ENCODE peak calls at places on chromosomes 1 and 21, in ten cellular contexts. V is breast epithelium; U is naive thymus-derived CD4-positive, alpha-beta T cell; L is right lobe of liver; Z is sigmoid colon; N is left ventricle myocardium inferior; H is cardiac muscle cell; R is mammary epithelial cell; B is heart left ventricle; K is iPS DF 6.9. W is an unnamed sample.

GRCh38 chr1:29240400-29240837 is 4.1 kb downstream of the PTPRU start:
- DNase-seq in V (no peak), U (no peak), L (no peak), Z (no peak), N (no peak), H (peak; percentile 52), R (no peak), B (no peak), K (no peak), W (no peak)

GRCh38 chr1:207059881-207060280 is 6.8 kb downstream of the PFKFB2 start:
- DNase-seq in V (no peak), U (no peak), L (no peak), Z (no peak), N (no peak), H (no peak), R (no peak), B (no peak), K (no peak), W (no peak)

GRCh38 chr1:63874278-63874880 is 100.6 kb downstream of the ROR1 start:
- DNase-seq in V (no peak), U (no peak), L (no peak), Z (no peak), N (no peak), H (peak; percentile 38), R (no peak), B (no peak), K (no peak), W (no peak)

GRCh38 chr1:111481387-111482221 is 7.8 kb downstream of the C1orf162 start:
- DNase-seq in V (peak; percentile 50), U (peak; percentile 33), L (peak; percentile 78), Z (peak; percentile 91), N (peak; percentile 83), H (peak; percentile 88), R (peak; percentile 59), B (peak; percentile 83), K (peak; percentile 39), W (peak; percentile 79)

GRCh38 chr1:166950156-166950555 is 25.2 kb downstream of the ILDR2 start:
- DNase-seq in V (no peak), U (no peak), L (no peak), Z (no peak), N (no peak), H (no peak), R (no peak), B (no peak), K (no peak), W (no peak)

GRCh38 chr1:96409087-96409486 is 312.5 kb upstream of the PTBP2 start:
- DNase-seq in V (no peak), U (no peak), L (no peak), Z (no peak), N (peak; percentile 15), H (no peak), R (no peak), B (peak; percentile 37), K (no peak), W (no peak)

GRCh38 chr1:87806377-87807094 is 477.9 kb downstream of the LMO4 start:
- DNase-seq in V (no peak), U (no peak), L (no peak), Z (no peak), N (no peak), H (no peak), R (no peak), B (no peak), K (no peak), W (no peak)

GRCh38 chr1:240407407-240407806 is 204.5 kb downstream of the GREM2 start:
- DNase-seq in V (no peak), U (no peak), L (no peak), Z (no peak), N (no peak), H (no peak), R (no peak), B (no peak), K (no peak), W (no peak)

GRCh38 chr1:161180643-161181042 is 3.3 kb upstream of the B4GALT3 start:
- DNase-seq in V (no peak), U (no peak), L (no peak), Z (no peak), N (no peak), H (no peak), R (no peak), B (no peak), K (no peak), W (no peak)

GRCh38 chr1:154295408-154296235 is 23.2 kb downstream of the HAX1 start:
- DNase-seq in V (no peak), U (no peak), L (no peak), Z (no peak), N (no peak), H (no peak), R (no peak), B (no peak), K (no peak), W (no peak)

GRCh38 chr21:41071410-41071809 is 96.5 kb upstream of the BACE2 start:
- DNase-seq in V (no peak), U (no peak), L (no peak), Z (no peak), N (no peak), H (peak; percentile 49), R (no peak), B (no peak), K (peak; percentile 41), W (no peak)

GRCh38 chr1:159862557-159862956 is at the start of gene VSIG8:
- DNase-seq in V (no peak), U (no peak), L (no peak), Z (no peak), N (no peak), H (no peak), R (no peak), B (no peak), K (no peak), W (no peak)
- H3K4me1 ChIP-seq in V (peaks cover under 1% of the 10 kb centered on the region), U (peaks cover 7% of the 10 kb centered on the region), L (no peaks in the 10 kb centered on the region), Z (peaks cover 3% of the 10 kb centered on the region), N (peaks cover 6% of the 10 kb centered on the region), H (no peaks in the 10 kb centered on the region), R (peaks cover 6% of the 10 kb centered on the region), B (no peaks in the 10 kb centered on the region), K (peaks cover under 1% of the 10 kb centered on the region), W (peaks cover 3% of the 10 kb centered on the region)

DNA sequence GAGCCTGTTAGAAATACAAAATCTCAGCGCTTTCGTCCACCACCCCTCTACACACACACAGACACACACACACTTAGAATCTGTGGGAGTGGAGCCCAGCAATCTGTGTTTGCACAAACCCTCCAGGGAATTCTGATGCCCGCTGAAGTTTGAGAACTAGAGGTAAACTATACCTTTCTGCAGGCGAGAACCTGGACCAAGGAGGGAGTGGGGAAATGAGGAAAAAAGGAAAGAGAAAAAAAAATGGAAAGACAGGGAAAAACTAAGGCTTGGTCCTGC is 468 bp upstream of the NIBAN1 start:
- DNase-seq in V (no peak), U (no peak), L (no peak), Z (no peak), N (no peak), H (no peak), R (no peak), B (no peak), K (no peak), W (no peak)
- H3K4me3 ChIP-seq in V (peak overlapping the region; percentile 62), U (peak overlapping the region; percentile 63), L (no peak overlapping the region), Z (peak overlapping the region; percentile 81), N (peak overlapping the region; percentile 91), H (no peak overlapping the region), R (no peak overlapping the region), B (peak overlapping the region; percentile 82), K (no peak overlapping the region), W (no peak overlapping the region)

GRCh38 chr1:94734963-94735899 is 84.9 kb upstream of the SLC44A3 start:
- DNase-seq in V (peak; percentile 80), U (no peak), L (no peak), Z (no peak), N (peak; percentile 41), H (no peak), R (peak; percentile 95), B (peak; percentile 47), K (no peak), W (peak; percentile 71)

GRCh38 chr1:94736073-94736472 is 84.1 kb upstream of the SLC44A3 start:
- DNase-seq in V (no peak), U (no peak), L (no peak), Z (no peak), N (no peak), H (no peak), R (no peak), B (no peak), K (no peak), W (no peak)

GRCh38 chr1:94738371-94738770 is 81.8 kb upstream of the SLC44A3 start:
- DNase-seq in V (no peak), U (no peak), L (no peak), Z (no peak), N (no peak), H (no peak), R (no peak), B (no peak), K (no peak), W (no peak)

GRCh38 chr1:94736549-94736948 is 83.6 kb upstream of the SLC44A3 start:
- DNase-seq in V (no peak), U (no peak), L (no peak), Z (no peak), N (no peak), H (no peak), R (no peak), B (no peak), K (no peak), W (no peak)

DNA sequence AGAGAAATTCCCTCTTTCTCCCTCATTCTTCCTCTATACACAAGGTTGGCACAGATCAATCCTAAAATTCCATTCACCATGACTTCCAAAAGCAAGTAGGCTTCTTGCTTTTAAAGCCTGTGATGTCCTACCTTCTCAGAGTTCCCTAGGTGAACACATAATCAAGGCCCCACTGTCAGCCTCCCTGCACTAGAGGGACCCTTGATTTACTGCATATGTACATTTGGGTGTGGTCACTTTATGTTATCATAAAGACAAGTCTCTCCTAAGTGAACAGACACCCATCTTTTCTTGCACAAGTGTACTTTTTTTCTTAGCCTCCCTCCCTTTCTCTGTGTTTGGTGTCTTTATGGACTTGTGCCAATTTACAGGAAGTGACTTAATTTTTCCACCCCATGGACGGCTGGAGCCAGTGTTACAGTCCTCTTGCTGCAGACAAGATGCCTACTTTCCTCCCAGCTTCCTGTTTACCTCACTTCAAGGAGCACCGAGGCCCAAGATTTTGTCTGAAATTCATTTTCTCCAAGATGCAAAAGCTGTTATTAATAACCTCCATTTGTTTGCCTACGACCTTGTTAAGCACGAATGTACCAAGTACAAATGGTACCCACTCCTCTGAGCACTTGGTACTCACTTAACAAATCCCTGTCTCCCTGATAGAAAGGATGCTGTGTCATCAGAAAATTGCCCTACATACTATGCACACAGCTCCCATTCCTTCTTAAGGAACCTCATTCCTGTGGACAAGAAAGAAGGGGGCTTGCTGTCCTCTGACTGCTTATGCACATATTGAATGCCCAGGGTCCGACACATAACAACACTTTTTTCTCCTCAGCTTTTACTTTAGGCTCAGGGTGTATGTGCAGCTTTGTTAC is 82.8 kb upstream of the SLC44A3 start:
- DNase-seq in V (no peak), U (no peak), L (no peak), Z (no peak), N (no peak), H (no peak), R (no peak), B (no peak), K (no peak), W (no peak)
- H3K4me1 ChIP-seq in V (no peaks in the 10 kb centered on the region), U (no peaks in the 10 kb centered on the region), L (no peaks in the 10 kb centered on the region), Z (peaks cover 16% of the 10 kb centered on the region), N (peaks cover 26% of the 10 kb centered on the region), H (no peaks in the 10 kb centered on the region), R (peaks cover 56% of the 10 kb centered on the region), B (no peaks in the 10 kb centered on the region), K (no peaks in the 10 kb centered on the region), W (peaks cover 24% of the 10 kb centered on the region)

DNA sequence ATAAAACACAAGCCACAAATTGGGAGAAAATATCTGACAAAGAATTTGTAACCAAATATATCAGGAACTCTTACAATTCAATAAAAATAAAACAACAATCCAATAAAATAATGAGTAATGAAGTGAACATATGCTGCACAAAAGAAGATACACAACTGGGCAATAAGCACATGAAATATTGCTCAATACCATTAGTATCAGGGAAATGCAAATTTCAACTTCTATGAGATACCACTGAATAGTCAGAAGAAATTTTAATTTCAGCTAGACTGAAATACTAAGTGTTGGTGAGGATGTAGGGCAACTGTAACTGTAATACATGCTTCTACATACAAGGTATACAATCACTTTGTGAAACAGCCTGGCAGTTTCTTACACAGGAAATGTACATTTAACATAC is 7.4 kb upstream of the ARHGAP29 start:
- DNase-seq in V (no peak), U (no peak), L (no peak), Z (no peak), N (no peak), H (no peak), R (no peak), B (no peak), K (no peak), W (no peak)
- H3K4me3 ChIP-seq in V (no peak overlapping the region), U (no peak overlapping the region), L (no peak overlapping the region), Z (no peak overlapping the region), N (peak overlapping the region; percentile 80), H (no peak overlapping the region), R (peak overlapping the region; percentile 78), B (peak overlapping the region; percentile 75), K (no peak overlapping the region), W (no peak overlapping the region)

W was measured in transverse colon.